ENCODE peak calls at places on chromosomes 12 and 14, in eight cellular contexts. A, V, F, J, C, Y, M and W are unnamed samples. For H3K4me1, the result is how much of the 10 kb centered on the place peaks cover.

GRCh38 chr12:59486827-59487226 is 109.0 kb upstream of the SLC16A7 start:
- DNase-seq in A (no peak), V (no peak), F (no peak), J (no peak), C (no peak), Y (no peak), M (no peak), W (no peak)

GRCh38 chr12:7374423-7375144 is 69.4 kb downstream of the CD163L1 start:
- DNase-seq in A (peak), V (peak), F (peak), J (peak), C (peak), Y (peak), M (peak), W (peak)

GRCh38 chr14:23138173-23138535 is 19.1 kb upstream of the CEBPE start:
- DNase-seq in A (no peak), V (no peak), F (no peak), J (no peak), C (no peak), Y (no peak), M (no peak), W (no peak)

GRCh38 chr12:5441497-5442236 is 9.8 kb downstream of the NTF3 start:
- DNase-seq in A (no peak), V (no peak), F (peak), J (peak), C (no peak), Y (no peak), M (no peak), W (no peak)

GRCh38 chr12:3533703-3534386 is 42.8 kb downstream of the PRMT8 start:
- DNase-seq in A (no peak), V (no peak), F (no peak), J (peak), C (no peak), Y (peak), M (no peak), W (no peak)

GRCh38 chr14:68978550-68978911 is 571 bp downstream of the ACTN1 start:
- DNase-seq in A (peak), V (peak), F (no peak), J (peak), C (peak), Y (peak), M (peak), W (peak)

GRCh38 chr14:22438742-22439141 is 150.3 kb downstream of the DAD1 start:
- DNase-seq in A (no peak), V (no peak), F (no peak), J (no peak), C (no peak), Y (no peak), M (no peak), W (no peak)

GRCh38 chr12:51948066-51948465 is 3.4 kb upstream of the ACVR1B start:
- DNase-seq in A (no peak), V (no peak), F (no peak), J (no peak), C (no peak), Y (no peak), M (no peak), W (no peak)

GRCh38 chr14:93936245-93936644 is 9.1 kb downstream of the FAM181A start:
- DNase-seq in A (peak), V (no peak), F (no peak), J (no peak), C (no peak), Y (peak), M (peak), W (no peak)

GRCh38 chr14:68574906-68575305 is 218.0 kb downstream of the ZFP36L1 start:
- DNase-seq in A (no peak), V (no peak), F (no peak), J (no peak), C (no peak), Y (no peak), M (no peak), W (no peak)

GRCh38 chr12:42574879-42575278 is 14.7 kb downstream of the PRICKLE1 start:
- DNase-seq in A (no peak), V (no peak), F (no peak), J (no peak), C (no peak), Y (no peak), M (no peak), W (no peak)

GRCh38 chr14:50345891-50346422 is 33.8 kb downstream of the DMAC2L start:
- DNase-seq in A (no peak), V (no peak), F (no peak), J (no peak), C (no peak), Y (no peak), M (no peak), W (no peak)

GRCh38 chr12:113077057-113077858 is 20.7 kb downstream of the DTX1 start:
- DNase-seq in A (no peak), V (no peak), F (no peak), J (no peak), C (no peak), Y (no peak), M (no peak), W (no peak)

GRCh38 chr12:116635487-116635886 is 76.3 kb downstream of the MAP1LC3B2 start:
- DNase-seq in A (no peak), V (no peak), F (no peak), J (no peak), C (no peak), Y (no peak), M (peak), W (no peak)

GRCh38 chr14:31194095-31194494 is 13.5 kb downstream of the HECTD1 start:
- DNase-seq in A (no peak), V (no peak), F (no peak), J (no peak), C (no peak), Y (no peak), M (no peak), W (no peak)

GRCh38 chr14:45715946-45716345 is 462.9 kb upstream of the MIS18BP1 start:
- DNase-seq in A (no peak), V (no peak), F (no peak), J (no peak), C (no peak), Y (no peak), M (no peak), W (no peak)

GRCh38 chr12:112584266-112584722 is 165.5 kb downstream of the PTPN11 start:
- DNase-seq in A (peak), V (no peak), F (no peak), J (no peak), C (no peak), Y (no peak), M (no peak), W (no peak)

GRCh38 chr12:123867141-123867540 is 105.0 kb downstream of the DNAH10 start:
- DNase-seq in A (no peak), V (no peak), F (no peak), J (no peak), C (no peak), Y (no peak), M (no peak), W (no peak)

GRCh38 chr12:127300753-127301152 is 966.2 kb upstream of the TMEM132C start:
- DNase-seq in A (no peak), V (no peak), F (no peak), J (no peak), C (no peak), Y (no peak), M (no peak), W (no peak)

GRCh38 chr14:57161583-57161982 is 107.1 kb downstream of the EXOC5 start:
- DNase-seq in A (no peak), V (no peak), F (no peak), J (no peak), C (no peak), Y (no peak), M (no peak), W (no peak)

GRCh38 chr12:93990832-93991748 is 157.3 kb upstream of the PLXNC1 start:
- DNase-seq in A (no peak), V (peak), F (no peak), J (peak), C (no peak), Y (peak), M (no peak), W (no peak)

GRCh38 chr12:110813298-110813697 is 33.5 kb upstream of the CCDC63 start:
- DNase-seq in A (no peak), V (no peak), F (no peak), J (no peak), C (no peak), Y (no peak), M (no peak), W (no peak)

GRCh38 chr14:106605548-106606448 is 1079.4 kb downstream of the TMEM121 start:
- DNase-seq in A (no peak), V (no peak), F (peak), J (peak), C (no peak), Y (no peak), M (peak), W (peak)

GRCh38 chr14:58705066-58705465 is 67.3 kb downstream of the DACT1 start:
- DNase-seq in A (no peak), V (peak), F (no peak), J (no peak), C (peak), Y (no peak), M (no peak), W (no peak)

GRCh38 chr12:39144613-39145061 is 239.2 kb upstream of the CPNE8 start:
- DNase-seq in A (no peak), V (no peak), F (no peak), J (no peak), C (no peak), Y (no peak), M (no peak), W (no peak)

GRCh38 chr14:75430526-75430925 is 2.7 kb downstream of the JDP2 start:
- DNase-seq in A (no peak), V (peak), F (no peak), J (peak), C (peak), Y (peak), M (no peak), W (no peak)

GRCh38 chr12:4908694-4909396 is 860 bp upstream of the KCNA1 start:
- DNase-seq in A (no peak), V (no peak), F (no peak), J (no peak), C (no peak), Y (peak), M (no peak), W (no peak)

GRCh38 chr14:59913187-59913586 is 6.8 kb upstream of the LRRC9 start:
- DNase-seq in A (no peak), V (no peak), F (no peak), J (no peak), C (no peak), Y (no peak), M (no peak), W (no peak)

GRCh38 chr14:54682578-54682977 is 115.7 kb downstream of the SAMD4A start:
- DNase-seq in A (no peak), V (no peak), F (no peak), J (no peak), C (no peak), Y (no peak), M (no peak), W (no peak)

GRCh38 chr12:123519151-123520001 is 14.1 kb downstream of the RILPL1 start:
- DNase-seq in A (peak), V (peak), F (no peak), J (peak), C (peak), Y (peak), M (no peak), W (no peak)

GRCh38 chr12:24840046-24840800 is 108.7 kb downstream of the BCAT1 start:
- DNase-seq in A (no peak), V (no peak), F (no peak), J (no peak), C (no peak), Y (no peak), M (no peak), W (no peak)

GRCh38 chr12:121803861-121804416 is at the start of gene SETD1B:
- DNase-seq in A (no peak), V (no peak), F (peak), J (peak), C (peak), Y (peak), M (peak), W (no peak)

GRCh38 chr12:109687250-109687649 is 26.4 kb upstream of the FAM222A start:
- DNase-seq in A (no peak), V (no peak), F (no peak), J (peak), C (no peak), Y (no peak), M (no peak), W (no peak)

GRCh38 chr14:75375983-75376382 is 51.8 kb upstream of the JDP2 start:
- DNase-seq in A (no peak), V (no peak), F (peak), J (no peak), C (no peak), Y (no peak), M (no peak), W (no peak)

GRCh38 chr14:91159182-91159581 is 45.3 kb downstream of the DGLUCY start:
- DNase-seq in A (no peak), V (no peak), F (no peak), J (no peak), C (no peak), Y (no peak), M (no peak), W (no peak)

GRCh38 chr12:30546121-30546520 is 149.5 kb downstream of the IPO8 start:
- DNase-seq in A (no peak), V (no peak), F (no peak), J (no peak), C (no peak), Y (no peak), M (no peak), W (no peak)

GRCh38 chr12:77943466-77943865 is 112.8 kb downstream of the NAV3 start:
- DNase-seq in A (peak), V (no peak), F (no peak), J (no peak), C (no peak), Y (no peak), M (no peak), W (no peak)

GRCh38 chr12:77938301-77938700 is 107.6 kb downstream of the NAV3 start:
- DNase-seq in A (no peak), V (no peak), F (no peak), J (no peak), C (no peak), Y (no peak), M (no peak), W (no peak)

GRCh38 chr12:77940566-77940965 is 109.9 kb downstream of the NAV3 start:
- DNase-seq in A (no peak), V (no peak), F (no peak), J (no peak), C (no peak), Y (no peak), M (no peak), W (no peak)

GRCh38 chr12:77940011-77940423 is 109.3 kb downstream of the NAV3 start:
- DNase-seq in A (peak), V (no peak), F (peak), J (no peak), C (no peak), Y (no peak), M (no peak), W (no peak)

DNA sequence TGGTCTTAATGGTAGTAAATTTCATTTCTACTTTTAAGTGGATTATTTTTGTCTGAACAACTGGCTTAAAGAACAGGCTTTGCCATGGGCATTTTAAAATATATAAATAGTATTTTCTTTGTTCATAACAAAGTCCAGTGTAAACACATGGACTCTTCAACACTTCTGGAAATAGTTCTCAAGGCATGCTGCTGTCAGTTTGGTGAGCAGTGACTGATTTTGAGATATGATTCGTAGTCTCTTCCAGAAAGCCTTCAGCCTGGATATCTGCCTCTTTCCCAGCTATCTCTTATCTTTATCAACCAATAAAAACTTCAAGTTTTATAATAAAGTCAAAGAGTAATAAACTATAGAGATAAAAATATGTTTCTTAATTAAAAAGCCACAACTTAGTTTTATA is 110.7 kb downstream of the NAV3 start:
- DNase-seq in A (no peak), V (no peak), F (no peak), J (no peak), C (no peak), Y (no peak), M (no peak), W (no peak)
- H3K4me3 ChIP-seq in A (peak), V (no peak), F (peak), J (no peak), C (no peak), Y (no peak), M (no peak), W (no peak)

GRCh38 chr14:99729991-99730875 is 46.1 kb downstream of the CYP46A1 start:
- DNase-seq in A (peak), V (no peak), F (peak), J (peak), C (peak), Y (peak), M (no peak), W (peak)

GRCh38 chr14:99732436-99733220 is 48.5 kb downstream of the CYP46A1 start:
- DNase-seq in A (no peak), V (peak), F (peak), J (peak), C (peak), Y (no peak), M (no peak), W (no peak)

GRCh38 chr14:99733221-99733550 is 49.1 kb downstream of the CYP46A1 start:
- DNase-seq in A (no peak), V (no peak), F (no peak), J (no peak), C (no peak), Y (no peak), M (no peak), W (no peak)

GRCh38 chr14:99730876-99731351 is 46.8 kb downstream of the CYP46A1 start:
- DNase-seq in A (no peak), V (peak), F (peak), J (peak), C (peak), Y (no peak), M (no peak), W (no peak)

GRCh38 chr14:99731536-99732435 is 47.7 kb downstream of the CYP46A1 start:
- DNase-seq in A (no peak), V (no peak), F (peak), J (peak), C (peak), Y (no peak), M (no peak), W (peak)
- H3K4me1 ChIP-seq in A (under half), V (under half), F (half or more), J (under half), C (under half), Y (under half), M (under half), W (under half)

DNA sequence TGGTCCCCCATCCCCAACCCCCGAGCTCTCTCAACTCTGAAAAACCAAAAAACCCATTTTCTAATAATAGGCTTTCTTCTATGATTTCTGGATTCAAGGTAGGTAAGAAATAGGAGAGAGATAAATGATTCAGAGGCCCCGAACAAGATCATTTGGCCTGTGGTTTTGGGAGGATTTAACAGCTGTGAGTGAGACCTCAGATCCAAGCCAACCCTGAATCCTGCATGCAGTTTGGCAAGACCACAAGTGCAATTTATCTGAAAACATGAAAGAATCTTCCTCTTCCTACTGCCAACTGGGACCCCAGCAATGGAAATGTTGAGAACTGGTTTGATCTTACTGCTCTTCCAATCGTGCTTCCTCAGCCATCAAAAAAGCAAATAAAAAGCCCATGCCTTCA is 519.7 kb upstream of the TBX3 start:
- DNase-seq in A (no peak), V (no peak), F (no peak), J (no peak), C (no peak), Y (no peak), M (no peak), W (no peak)
- H3K4me3 ChIP-seq in A (no peak), V (no peak), F (no peak), J (no peak), C (no peak), Y (no peak), M (no peak), W (no peak)

GRCh38 chr12:1523558-1524050 is 70.8 kb downstream of the FBXL14 start:
- DNase-seq in A (no peak), V (no peak), F (no peak), J (no peak), C (no peak), Y (no peak), M (no peak), W (no peak)
- H3K4me1 ChIP-seq in A (under half), V (under half), F (under half), J (under half), C (under half), Y (under half), M (under half), W (under half)

DNA sequence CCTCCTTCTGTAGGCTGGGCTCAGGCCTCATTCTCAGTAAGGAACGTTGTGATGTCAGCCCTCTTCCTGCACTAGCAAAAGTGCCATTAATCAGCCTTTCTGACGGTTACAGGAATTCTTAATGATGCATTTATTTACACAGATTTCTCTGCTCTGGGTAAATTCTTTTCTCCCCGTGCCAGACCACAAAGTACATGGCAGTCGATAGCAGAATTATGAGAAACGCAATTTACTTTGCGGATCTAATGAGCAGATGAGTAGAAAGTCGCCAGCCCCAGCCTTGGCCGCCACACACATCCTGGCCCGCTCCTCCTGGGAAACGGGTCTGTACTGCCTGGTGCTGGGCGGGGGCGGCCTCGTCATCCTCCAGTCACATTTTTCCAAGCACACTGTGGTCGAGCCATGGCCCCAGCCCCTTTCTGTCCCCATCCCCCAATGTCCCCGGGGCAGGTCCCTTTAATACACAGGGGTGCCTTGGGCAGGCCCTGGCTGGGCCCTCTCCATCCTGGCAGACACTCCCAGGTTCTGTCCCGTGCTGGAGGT is 25.9 kb downstream of the NOC4L start:
- DNase-seq in A (no peak), V (no peak), F (no peak), J (no peak), C (peak), Y (no peak), M (no peak), W (no peak)
- H3K4me3 ChIP-seq in A (no peak), V (no peak), F (no peak), J (no peak), C (no peak), Y (no peak), M (no peak), W (no peak)

DNA sequence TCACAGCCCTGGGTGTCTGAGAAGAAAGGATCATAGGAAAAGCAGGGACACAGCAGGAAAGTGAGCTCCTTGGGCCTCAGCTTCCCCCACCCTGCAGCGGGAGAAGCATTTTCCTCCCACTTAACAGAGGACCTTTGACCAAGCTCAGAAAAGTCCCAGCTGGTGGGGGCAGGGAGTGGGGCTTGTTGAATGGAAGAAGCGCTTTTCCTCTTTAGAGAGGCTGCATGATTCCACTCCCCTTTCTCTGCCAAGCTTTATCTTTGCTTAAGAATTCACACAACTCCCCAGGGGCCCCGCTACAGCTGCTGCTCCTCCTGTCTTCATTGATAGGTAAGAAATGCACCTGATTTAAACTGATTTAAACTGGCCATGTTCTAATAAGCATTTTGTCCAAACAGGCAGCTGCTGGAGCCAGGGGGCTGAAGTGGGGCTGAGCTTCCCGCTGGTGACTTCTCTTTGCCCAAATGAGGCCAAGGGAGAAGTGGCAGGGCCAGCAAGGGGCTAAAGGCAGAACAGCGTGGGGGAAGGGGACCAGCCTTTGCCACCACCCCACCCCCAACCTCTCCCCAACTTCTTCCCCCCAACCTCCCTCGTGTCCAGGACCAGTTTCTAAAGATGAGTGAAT is 1.7 kb upstream of the PAPLN start:
- DNase-seq in A (no peak), V (peak), F (no peak), J (no peak), C (no peak), Y (peak), M (no peak), W (no peak)
- H3K4me1 ChIP-seq in A (under half), V (under half), F (under half), J (under half), C (under half), Y (half or more), M (under half), W (under half)